ENCODE peak calls at places on chromosomes 7 and 10, in ten cellular contexts. P is HFF-Myc, L is fibroblast of the aortic adventitia, U is right lobe of liver, R is adrenal gland, N is retinal pigment epithelial cell, V is A549, W is endothelial cell of umbilical vein, Q is lung, H is colonic mucosa. E is an unnamed sample.
A peak's percentile ranks its signal among the peaks of the same experiment; 100 is the strongest.

GRCh38 chr7:150322833-150323681 is at the start of the genes ACTR3C and LRRC61:
- DNase-seq in P (no peak), L (no peak), U (peak; percentile 82), R (peak; percentile 64), N (no peak), V (no peak), W (no peak), Q (peak; percentile 49), H (peak; percentile 73), E (peak; percentile 15)

GRCh38 chr7:117277576-117277975 is 45.3 kb downstream of the WNT2 start:
- DNase-seq in P (no peak), L (no peak), U (no peak), R (no peak), N (no peak), V (no peak), W (no peak), Q (no peak), H (no peak), E (no peak)

GRCh38 chr7:47435889-47436312 is 146.0 kb downstream of the TNS3 start:
- DNase-seq in P (peak; percentile 31), L (peak; percentile 91), U (no peak), R (peak; percentile 94), N (no peak), V (peak; percentile 79), W (peak; percentile 68), Q (peak; percentile 53), H (peak; percentile 76), E (peak; percentile 93)

GRCh38 chr10:110398419-110399162 is 93.9 kb upstream of the SMNDC1 start:
- DNase-seq in P (peak; percentile 90), L (peak; percentile 95), U (no peak), R (peak; percentile 93), N (peak; percentile 100), V (peak; percentile 99), W (peak; percentile 99), Q (peak; percentile 49), H (peak; percentile 90), E (peak; percentile 94)

GRCh38 chr7:34044734-34045353 is 139.5 kb downstream of the BMPER start:
- DNase-seq in P (no peak), L (no peak), U (no peak), R (no peak), N (no peak), V (no peak), W (no peak), Q (no peak), H (no peak), E (no peak)

GRCh38 chr7:78015574-78016260 is 217.1 kb downstream of the PHTF2 start:
- DNase-seq in P (no peak), L (peak; percentile 27), U (no peak), R (no peak), N (no peak), V (no peak), W (no peak), Q (no peak), H (no peak), E (no peak)

GRCh38 chr10:128530301-128530700 is 404.1 kb upstream of the MKI67 start:
- DNase-seq in P (no peak), L (no peak), U (no peak), R (no peak), N (no peak), V (peak; percentile 9), W (no peak), Q (no peak), H (no peak), E (peak; percentile 34)

GRCh38 chr7:66668677-66669076 is 40.0 kb downstream of the KCTD7 start:
- DNase-seq in P (no peak), L (no peak), U (no peak), R (no peak), N (no peak), V (peak; percentile 27), W (no peak), Q (no peak), H (no peak), E (no peak)

GRCh38 chr7:91894781-91895480 is 14.4 kb upstream of the MTERF1 start:
- DNase-seq in P (no peak), L (peak; percentile 92), U (no peak), R (no peak), N (no peak), V (no peak), W (no peak), Q (no peak), H (no peak), E (peak; percentile 35)

GRCh38 chr7:131274986-131275385 is 52.7 kb upstream of the MKLN1 start:
- DNase-seq in P (no peak), L (no peak), U (no peak), R (no peak), N (no peak), V (no peak), W (no peak), Q (no peak), H (no peak), E (no peak)

GRCh38 chr7:4010923-4011656 is 671.0 kb upstream of the FOXK1 start:
- DNase-seq in P (no peak), L (no peak), U (no peak), R (no peak), N (no peak), V (no peak), W (no peak), Q (no peak), H (no peak), E (no peak)

GRCh38 chr7:5363729-5364128 is 59.9 kb downstream of the TNRC18 start:
- DNase-seq in P (no peak), L (no peak), U (no peak), R (no peak), N (no peak), V (no peak), W (no peak), Q (no peak), H (no peak), E (no peak)

GRCh38 chr10:64115471-64115870 is 594.3 kb downstream of the REEP3 start:
- DNase-seq in P (no peak), L (no peak), U (no peak), R (no peak), N (no peak), V (no peak), W (no peak), Q (no peak), H (no peak), E (no peak)
- TF ChIP-seq CTCF in P (no peak), L (no peak), U (no peak), R (no peak), N (no peak), V (no peak), W (no peak), Q (no peak), H (no peak), E (no peak)

GRCh38 chr10:123299598-123299997 is 145.4 kb downstream of the BUB3 start:
- DNase-seq in P (no peak), L (no peak), U (no peak), R (no peak), N (no peak), V (no peak), W (no peak), Q (no peak), H (no peak), E (no peak)

GRCh38 chr10:123301077-123301875 is 147.1 kb downstream of the BUB3 start:
- DNase-seq in P (no peak), L (peak; percentile 76), U (no peak), R (peak; percentile 92), N (peak; percentile 89), V (no peak), W (peak; percentile 4), Q (no peak), H (no peak), E (no peak)

GRCh38 chr10:123297175-123297574 is 143.0 kb downstream of the BUB3 start:
- DNase-seq in P (no peak), L (no peak), U (no peak), R (no peak), N (no peak), V (no peak), W (no peak), Q (no peak), H (no peak), E (no peak)

GRCh38 chr10:123295644-123296043 is 141.4 kb downstream of the BUB3 start:
- DNase-seq in P (no peak), L (no peak), U (no peak), R (no peak), N (no peak), V (no peak), W (no peak), Q (no peak), H (no peak), E (no peak)

DNA sequence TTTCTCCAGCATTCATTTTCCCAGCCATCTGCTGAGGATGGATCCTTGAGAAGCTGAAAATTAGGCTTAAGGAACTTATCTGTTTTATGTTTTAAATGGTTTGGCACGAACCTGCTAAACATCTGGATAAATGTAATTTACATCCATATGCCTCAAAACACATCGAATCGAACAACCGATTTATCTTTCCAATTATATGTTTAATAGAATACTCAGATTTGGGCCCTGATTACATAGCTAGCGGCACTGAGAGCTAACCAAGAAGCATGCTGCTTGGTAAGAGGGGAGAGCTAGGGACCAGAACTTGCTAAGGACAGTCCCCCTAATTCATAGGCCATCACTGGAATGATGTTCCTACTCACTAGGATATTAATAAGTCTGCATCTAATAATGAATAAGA is 144.4 kb downstream of the BUB3 start:
- DNase-seq in P (no peak), L (no peak), U (no peak), R (no peak), N (no peak), V (no peak), W (no peak), Q (no peak), H (no peak), E (no peak)
- H3K4me3 ChIP-seq in P (no peak overlapping the region), L (no peak overlapping the region), U (no peak overlapping the region), R (no peak overlapping the region), N (no peak overlapping the region), V (no peak overlapping the region), W (no peak overlapping the region), Q (no peak overlapping the region), H (no peak overlapping the region), E (no peak overlapping the region)

GRCh38 chr10:124125305-124126116 is 32.1 kb upstream of the CHST15 start:
- DNase-seq in P (no peak), L (peak; percentile 18), U (no peak), R (no peak), N (no peak), V (peak; percentile 30), W (peak; percentile 20), Q (no peak), H (no peak), E (peak; percentile 34)
- TF ChIP-seq CTCF in P (no peak), L (no peak), U (peak; percentile 29), R (peak; percentile 9), N (peak; percentile 54), V (peak; percentile 38), W (no peak), Q (no peak), H (no peak), E (peak; percentile 50)

DNA sequence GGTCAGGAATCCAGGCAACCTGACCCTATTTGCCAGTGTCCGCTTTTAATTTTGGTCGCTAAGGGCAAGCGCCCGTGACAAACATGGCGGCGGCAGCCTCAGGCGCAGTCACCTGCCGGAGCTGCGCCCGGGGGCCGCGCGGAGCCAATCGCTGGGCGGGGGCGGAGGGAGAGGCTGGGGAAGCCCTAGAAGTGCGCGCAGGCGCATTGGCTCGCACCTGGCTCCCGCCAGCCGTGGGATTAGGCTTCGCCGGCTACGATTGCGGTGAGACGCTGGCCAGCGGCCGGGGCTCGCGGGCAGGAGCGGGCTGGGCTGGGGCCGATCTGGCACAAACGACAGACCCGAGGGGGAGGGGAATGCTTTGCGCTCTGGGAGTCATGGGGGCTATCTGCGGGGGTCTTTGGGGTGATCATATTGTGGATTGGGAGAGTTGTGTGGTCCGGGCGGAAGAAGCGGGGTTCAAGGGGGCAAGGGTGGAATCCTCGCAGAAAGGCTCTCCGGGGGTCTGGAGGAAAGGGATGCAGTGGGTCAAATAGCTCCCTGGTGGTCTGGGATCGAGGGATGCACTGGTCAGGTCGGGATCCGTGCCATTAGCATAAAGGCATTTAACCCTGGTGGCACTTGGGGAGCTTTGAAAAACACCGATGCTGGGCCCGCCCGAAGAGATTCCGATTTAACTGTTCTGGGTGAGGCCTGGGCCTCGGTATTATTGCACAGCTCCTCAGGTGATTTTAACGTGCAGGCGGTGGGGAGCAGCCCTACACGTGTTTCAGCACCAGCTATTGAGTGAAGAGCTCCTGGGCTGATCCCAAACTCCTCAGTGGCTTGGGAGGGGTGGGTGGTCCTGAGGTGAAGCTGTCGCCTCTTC is 10.1 kb upstream of the C10orf95 start:
- DNase-seq in P (no peak), L (peak; percentile 66), U (peak; percentile 97), R (peak; percentile 96), N (peak; percentile 61), V (peak; percentile 87), W (peak; percentile 78), Q (peak; percentile 93), H (peak; percentile 95), E (peak; percentile 88)
- H3K4me3 ChIP-seq in P (peak overlapping the region; percentile 51), L (peak overlapping the region; percentile 66), U (peak overlapping the region; percentile 49), R (peak overlapping the region; percentile 57), N (peak overlapping the region; percentile 50), V (peak overlapping the region; percentile 58), W (peak overlapping the region; percentile 55), Q (peak overlapping the region; percentile 59), H (peak overlapping the region; percentile 43), E (peak overlapping the region; percentile 62)